ENCODE peak calls at places on chromosomes 1 and 21, in seven cellular contexts. J, O, V, B, C, A and U are unnamed samples.

GRCh38 chr1:101520302-101520701 is 283.5 kb downstream of the S1PR1 start:
- DNase-seq in C (peak; percentile 65), O (peak; percentile 22), J (peak; percentile 7), B (no peak), A (no peak), V (no peak), U (no peak)

GRCh38 chr1:45205000-45205909 is 1.1 kb downstream of the ZSWIM5 start:
- DNase-seq in C (peak; percentile 81), J (peak; percentile 60), O (no peak), B (peak; percentile 32), V (peak; percentile 52), A (peak; percentile 36), U (no peak)

GRCh38 chr21:38766987-38767722 is 38.6 kb upstream of the ETS2 start:
- DNase-seq in A (no peak), J (peak; percentile 42), C (no peak), B (no peak), O (peak; percentile 99), V (peak; percentile 26), U (no peak)

GRCh38 chr21:31218830-31219608 is 125.0 kb downstream of the TIAM1 start:
- DNase-seq in J (peak; percentile 43), O (no peak), C (no peak), V (peak; percentile 63), A (peak; percentile 52), B (peak; percentile 50), U (no peak)

GRCh38 chr1:177913762-177914540 is 55.9 kb downstream of the SEC16B start:
- DNase-seq in J (peak; percentile 39), C (peak; percentile 42), O (peak; percentile 44), V (no peak), B (no peak), A (no peak), U (no peak)

GRCh38 chr1:203151362-203152157 is 24.0 kb downstream of the ADORA1 start:
- DNase-seq in B (no peak), O (no peak), C (no peak), J (no peak), V (no peak), A (no peak), U (no peak)

GRCh38 chr1:212671342-212672031 is 28.2 kb downstream of the BATF3 start:
- DNase-seq in J (peak; percentile 25), A (peak; percentile 61), C (no peak), O (no peak), B (peak; percentile 32), V (no peak), U (no peak)

GRCh38 chr1:113536182-113536780 is 146.0 kb downstream of the MAGI3 start:
- DNase-seq in O (no peak), J (no peak), C (no peak), B (no peak), A (no peak), V (no peak), U (no peak)

DNA sequence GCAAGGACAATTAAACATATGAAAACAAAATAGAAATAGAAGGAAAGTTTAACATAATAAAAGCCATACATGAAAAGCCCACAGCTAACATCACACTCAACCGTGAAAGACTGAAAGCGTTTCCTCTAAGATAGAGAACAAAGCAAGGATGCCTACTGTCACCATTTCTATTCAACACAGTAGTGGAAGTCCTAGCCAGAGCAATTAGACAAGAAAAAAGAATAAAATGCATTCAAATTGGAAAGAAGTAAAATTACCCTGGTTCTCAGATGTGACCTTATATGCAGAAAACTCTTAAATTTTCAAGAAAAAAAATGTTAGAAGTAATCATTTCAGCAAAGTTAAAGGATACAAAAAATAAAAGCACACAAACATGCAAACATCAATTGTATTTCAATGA is 34.0 kb downstream of the ZNF644 start:
- DNase-seq in B (no peak), V (no peak), A (no peak), C (no peak), J (no peak), O (no peak), U (no peak)
- H3K27ac ChIP-seq in B (no peak overlapping the region), V (no peak overlapping the region), A (no peak overlapping the region), C (no peak overlapping the region), J (no peak overlapping the region), O (no peak overlapping the region), U (no peak overlapping the region)

GRCh38 chr1:246567258-246568235 is 1.3 kb downstream of the CNST start:
- DNase-seq in A (no peak), O (peak; percentile 43), J (no peak), B (no peak), V (no peak), C (peak; percentile 11), U (no peak)
- H3K4me1 ChIP-seq in A (peaks cover 54% of the 10 kb centered on the region), O (peaks cover 18% of the 10 kb centered on the region), J (peaks cover 51% of the 10 kb centered on the region), B (peaks cover 86% of the 10 kb centered on the region), V (no peaks in the 10 kb centered on the region), C (peaks cover 3% of the 10 kb centered on the region), U (peaks cover 9% of the 10 kb centered on the region)

GRCh38 chr1:40989066-40989465 is 9.6 kb downstream of the CTPS1 start:
- DNase-seq in A (no peak), J (no peak), B (no peak), V (no peak), C (no peak), O (no peak), U (no peak)
- H3K4me3 ChIP-seq in A (no peak overlapping the region), J (no peak overlapping the region), B (no peak overlapping the region), V (no peak overlapping the region), C (no peak overlapping the region), O (no peak overlapping the region), U (no peak overlapping the region)

GRCh38 chr1:227760377-227760776 is 25.1 kb downstream of the SNAP47 start:
- DNase-seq in O (no peak), J (no peak), A (no peak), V (no peak), B (no peak), C (no peak), U (no peak)

GRCh38 chr1:227762231-227762911 is 27.1 kb downstream of the SNAP47 start:
- DNase-seq in O (peak; percentile 89), C (peak; percentile 91), V (peak; percentile 65), B (peak; percentile 87), J (peak; percentile 90), A (peak; percentile 72), U (no peak)

GRCh38 chr1:227759345-227760300 is 24.4 kb downstream of the SNAP47 start:
- DNase-seq in O (no peak), V (no peak), J (peak; percentile 58), B (peak; percentile 60), C (no peak), A (no peak), U (no peak)

GRCh38 chr1:227763246-227764018 is 28.2 kb downstream of the SNAP47 start:
- DNase-seq in A (no peak), J (no peak), O (no peak), B (peak; percentile 12), C (no peak), V (no peak), U (no peak)

GRCh38 chr1:227761621-227762230 is 26.5 kb downstream of the SNAP47 start:
- DNase-seq in A (no peak), J (no peak), V (no peak), C (no peak), B (no peak), O (no peak), U (no peak)
- H3K27ac ChIP-seq in A (no peak overlapping the region), J (no peak overlapping the region), V (no peak overlapping the region), C (no peak overlapping the region), B (peak overlapping the region; percentile 69), O (peak overlapping the region; percentile 60), U (peak overlapping the region; percentile 84)

GRCh38 chr1:207825296-207825695 is 73.4 kb downstream of the CD46 start:
- DNase-seq in V (no peak), J (no peak), B (no peak), C (no peak), O (no peak), A (no peak), U (no peak)

GRCh38 chr1:207823880-207824566 is 72.2 kb downstream of the CD46 start:
- DNase-seq in J (peak; percentile 84), B (peak; percentile 75), V (peak; percentile 88), O (peak; percentile 99), C (peak; percentile 87), A (peak; percentile 89), U (peak; percentile 70)

GRCh38 chr1:207823531-207823879 is 71.7 kb downstream of the CD46 start:
- DNase-seq in B (no peak), J (no peak), O (no peak), V (no peak), A (no peak), C (no peak), U (no peak)

GRCh38 chr1:207825719-207826556 is 74.1 kb downstream of the CD46 start:
- DNase-seq in C (no peak), A (peak; percentile 88), J (peak; percentile 87), B (peak; percentile 69), V (no peak), O (peak; percentile 96), U (no peak)

GRCh38 chr1:207824691-207825090 is 72.8 kb downstream of the CD46 start:
- DNase-seq in J (no peak), V (no peak), A (peak; percentile 66), B (no peak), O (no peak), C (no peak), U (no peak)
- H3K4me1 ChIP-seq in J (peaks cover 80% of the 10 kb centered on the region), V (peaks cover 47% of the 10 kb centered on the region), A (peaks cover 65% of the 10 kb centered on the region), B (peaks cover 98% of the 10 kb centered on the region), O (peaks cover 58% of the 10 kb centered on the region), C (peaks cover 5% of the 10 kb centered on the region), U (peaks cover 30% of the 10 kb centered on the region)

GRCh38 chr1:33152685-33153432 is 29.0 kb downstream of the TRIM62 start:
- DNase-seq in V (peak; percentile 26), A (peak; percentile 85), O (no peak), C (no peak), B (peak; percentile 91), J (no peak), U (no peak)
- H3K4me3 ChIP-seq in V (no peak overlapping the region), A (no peak overlapping the region), O (no peak overlapping the region), C (no peak overlapping the region), B (no peak overlapping the region), J (no peak overlapping the region), U (no peak overlapping the region)

DNA sequence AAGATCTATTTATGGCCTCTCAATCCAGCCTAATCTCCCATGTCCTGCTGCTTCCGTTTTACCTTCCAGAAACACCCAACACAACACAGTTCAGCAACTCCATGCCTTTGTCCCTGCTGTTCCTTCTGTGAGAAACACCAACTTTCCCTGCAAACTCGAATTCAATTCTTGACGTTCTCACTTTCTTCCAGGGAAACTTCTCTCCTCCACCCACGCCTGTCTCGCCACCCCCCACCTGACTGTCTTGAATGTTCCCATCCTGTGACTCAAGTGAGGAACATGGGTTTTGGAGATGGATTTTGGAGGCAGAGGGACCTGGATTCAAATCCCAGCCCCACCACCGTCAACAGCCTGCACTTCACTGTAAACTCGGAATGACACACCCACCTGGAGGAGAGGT is 44.8 kb downstream of the GRHL3 start:
- DNase-seq in A (no peak), O (no peak), B (no peak), J (no peak), C (no peak), V (no peak), U (no peak)
- H3K27ac ChIP-seq in A (no peak overlapping the region), O (no peak overlapping the region), B (no peak overlapping the region), J (no peak overlapping the region), C (no peak overlapping the region), V (no peak overlapping the region), U (peak overlapping the region; percentile 84)